ENCODE peak calls at places on chromosome 7, in six cellular contexts. V is upper lobe of left lung; C is activated naive CD4-positive, alpha-beta T cell treated with anti-CD3 and anti-CD28 coated beads, Interleukin-2, amount 50 U/mL, for 72 hours; L is naive thymus-derived CD8-positive, alpha-beta T cell; F is GF-D8; G is activated effector memory CD4-positive, alpha-beta T cell treated with anti-CD3 and anti-CD28 coated beads, Interleukin-2, amount 50 U/mL, for 16 hours. K is an unnamed sample.

GRCh38 chr7:46007194-46007593 is 86.1 kb upstream of the IGFBP3 start:
- DNase-seq in V (no peak), C (no peak), L (no peak), F (no peak), G (no peak), K (no peak)

GRCh38 chr7:901388-902154 is 25.2 kb downstream of the GET4 start:
- DNase-seq in V (peak), C (no peak), L (no peak), F (no peak), G (peak), K (peak)

GRCh38 chr7:70710651-70711050 is 421.3 kb upstream of the GALNT17 start:
- DNase-seq in V (no peak), C (no peak), L (no peak), F (no peak), G (no peak), K (no peak)

GRCh38 chr7:82270909-82271308 is 172.7 kb downstream of the CACNA2D1 start:
- DNase-seq in V (no peak), C (no peak), L (no peak), F (no peak), G (no peak), K (no peak)

GRCh38 chr7:70028620-70029019 is 430.3 kb downstream of the AUTS2 start:
- DNase-seq in V (no peak), C (no peak), L (no peak), F (no peak), G (no peak), K (no peak)

GRCh38 chr7:159061674-159062212 is 82.9 kb downstream of the VIPR2 start:
- DNase-seq in V (no peak), C (no peak), L (no peak), F (no peak), G (no peak), K (no peak)

GRCh38 chr7:151045967-151046366 is 2.4 kb upstream of the ASIC3 start:
- DNase-seq in V (no peak), C (no peak), L (no peak), F (no peak), G (no peak), K (no peak)

GRCh38 chr7:27031289-27032172 is 64.3 kb downstream of the HOXA1 start:
- DNase-seq in V (no peak), C (no peak), L (peak), F (peak), G (no peak), K (peak)

GRCh38 chr7:130721486-130722277 is 12.3 kb downstream of the KLF14 start:
- DNase-seq in V (peak), C (no peak), L (no peak), F (no peak), G (no peak), K (no peak)

GRCh38 chr7:49763791-49764190 is 9.6 kb upstream of the VWC2 start:
- DNase-seq in V (no peak), C (no peak), L (no peak), F (no peak), G (no peak), K (no peak)

GRCh38 chr7:127845497-127846214 is 185.6 kb downstream of the LRRC4 start:
- DNase-seq in V (no peak), C (no peak), L (no peak), F (no peak), G (no peak), K (no peak)

GRCh38 chr7:85521108-85521694 is 334.3 kb upstream of the SEMA3D start:
- DNase-seq in V (no peak), C (no peak), L (no peak), F (no peak), G (no peak), K (no peak)

GRCh38 chr7:21942955-21943354 is 2.7 kb downstream of the CDCA7L start:
- DNase-seq in V (no peak), C (no peak), L (no peak), F (no peak), G (no peak), K (no peak)

GRCh38 chr7:127578036-127578684 is 7.2 kb downstream of the GCC1 start:
- DNase-seq in V (no peak), C (no peak), L (no peak), F (no peak), G (no peak), K (no peak)

GRCh38 chr7:132571970-132572369 is 4.3 kb downstream of the PLXNA4 start:
- DNase-seq in V (no peak), C (no peak), L (no peak), F (no peak), G (no peak), K (no peak)

GRCh38 chr7:1693991-1694524 is 24.0 kb downstream of the ELFN1 start:
- DNase-seq in V (peak), C (peak), L (no peak), F (no peak), G (peak), K (no peak)

K was measured in CD4-positive, CD25-positive, alpha-beta regulatory T cell.